ENCODE peak calls at places on chromosomes 12 and 14, in seven cellular contexts. One of them, this sample, is unnamed.
A peak's percentile ranks its signal among the peaks of the same experiment; 100 is the strongest.

GRCh38 chr14:86038401-86038985 is 508.5 kb downstream of the FLRT2 start:
- DNase-seq in GM19239: peak; percentile 9
- DNase-seq in activated naive CD8-positive, alpha-beta T cell treated with anti-CD3 and anti-CD28 coated beads, Interleukin-2, amount 10 ng/mL, durations not matched to agents 7 days and 5 days: peak; percentile 41
- DNase-seq in NCI-H774: no peak
- DNase-seq in C1 segment of cervical spinal cord: no peak
- DNase-seq in fibroblast of mammary gland: peak; percentile 65
- DNase-seq in mesendoderm: peak; percentile 83
- DNase-seq in this sample: no peak

GRCh38 chr12:12684375-12685106 is 11.4 kb downstream of the GPR19 start:
- DNase-seq in GM19239: no peak
- DNase-seq in activated naive CD8-positive, alpha-beta T cell treated with anti-CD3 and anti-CD28 coated beads, Interleukin-2, amount 10 ng/mL, durations not matched to agents 7 days and 5 days: no peak
- DNase-seq in NCI-H774: peak; percentile 63
- DNase-seq in C1 segment of cervical spinal cord: no peak
- DNase-seq in fibroblast of mammary gland: peak; percentile 52
- DNase-seq in mesendoderm: peak; percentile 99
- DNase-seq in this sample: peak; percentile 90

GRCh38 chr12:104478396-104479140 is 21.8 kb downstream of the CHST11 start:
- DNase-seq in GM19239: no peak
- DNase-seq in activated naive CD8-positive, alpha-beta T cell treated with anti-CD3 and anti-CD28 coated beads, Interleukin-2, amount 10 ng/mL, durations not matched to agents 7 days and 5 days: peak; percentile 43
- DNase-seq in NCI-H774: no peak
- DNase-seq in C1 segment of cervical spinal cord: no peak
- DNase-seq in fibroblast of mammary gland: no peak
- DNase-seq in mesendoderm: no peak
- DNase-seq in this sample: no peak

GRCh38 chr12:124583854-124584253 is 16.4 kb upstream of the NCOR2 start:
- DNase-seq in GM19239: no peak
- DNase-seq in activated naive CD8-positive, alpha-beta T cell treated with anti-CD3 and anti-CD28 coated beads, Interleukin-2, amount 10 ng/mL, durations not matched to agents 7 days and 5 days: no peak
- DNase-seq in NCI-H774: no peak
- DNase-seq in C1 segment of cervical spinal cord: no peak
- DNase-seq in fibroblast of mammary gland: no peak
- DNase-seq in mesendoderm: peak; percentile 44
- DNase-seq in this sample: no peak

GRCh38 chr12:112368856-112369255 is 13.4 kb downstream of the HECTD4 start:
- DNase-seq in GM19239: no peak
- DNase-seq in activated naive CD8-positive, alpha-beta T cell treated with anti-CD3 and anti-CD28 coated beads, Interleukin-2, amount 10 ng/mL, durations not matched to agents 7 days and 5 days: no peak
- DNase-seq in NCI-H774: no peak
- DNase-seq in C1 segment of cervical spinal cord: no peak
- DNase-seq in fibroblast of mammary gland: no peak
- DNase-seq in mesendoderm: no peak
- DNase-seq in this sample: no peak

GRCh38 chr14:64692597-64693350 is 11.4 kb upstream of the PLEKHG3 start:
- DNase-seq in GM19239: no peak
- DNase-seq in activated naive CD8-positive, alpha-beta T cell treated with anti-CD3 and anti-CD28 coated beads, Interleukin-2, amount 10 ng/mL, durations not matched to agents 7 days and 5 days: no peak
- DNase-seq in NCI-H774: no peak
- DNase-seq in C1 segment of cervical spinal cord: no peak
- DNase-seq in fibroblast of mammary gland: no peak
- DNase-seq in mesendoderm: no peak
- DNase-seq in this sample: no peak

GRCh38 chr12:69000069-69000468 is 67.1 kb upstream of the CPM start:
- DNase-seq in GM19239: no peak
- DNase-seq in activated naive CD8-positive, alpha-beta T cell treated with anti-CD3 and anti-CD28 coated beads, Interleukin-2, amount 10 ng/mL, durations not matched to agents 7 days and 5 days: no peak
- DNase-seq in NCI-H774: no peak
- DNase-seq in C1 segment of cervical spinal cord: no peak
- DNase-seq in fibroblast of mammary gland: peak; percentile 34
- DNase-seq in mesendoderm: no peak
- DNase-seq in this sample: no peak

GRCh38 chr12:54509660-54510059 is 12.1 kb downstream of the NCKAP1L start:
- DNase-seq in GM19239: no peak
- DNase-seq in activated naive CD8-positive, alpha-beta T cell treated with anti-CD3 and anti-CD28 coated beads, Interleukin-2, amount 10 ng/mL, durations not matched to agents 7 days and 5 days: no peak
- DNase-seq in NCI-H774: no peak
- DNase-seq in C1 segment of cervical spinal cord: no peak
- DNase-seq in fibroblast of mammary gland: no peak
- DNase-seq in mesendoderm: peak; percentile 18
- DNase-seq in this sample: no peak

GRCh38 chr12:105331805-105332251 is 1.3 kb downstream of the C12orf75 start:
- DNase-seq in GM19239: no peak
- DNase-seq in activated naive CD8-positive, alpha-beta T cell treated with anti-CD3 and anti-CD28 coated beads, Interleukin-2, amount 10 ng/mL, durations not matched to agents 7 days and 5 days: peak; percentile 42
- DNase-seq in NCI-H774: no peak
- DNase-seq in C1 segment of cervical spinal cord: no peak
- DNase-seq in fibroblast of mammary gland: no peak
- DNase-seq in mesendoderm: peak; percentile 54
- DNase-seq in this sample: no peak

GRCh38 chr14:54329082-54329695 is 67.6 kb upstream of the CDKN3 start:
- DNase-seq in GM19239: peak; percentile 28
- DNase-seq in activated naive CD8-positive, alpha-beta T cell treated with anti-CD3 and anti-CD28 coated beads, Interleukin-2, amount 10 ng/mL, durations not matched to agents 7 days and 5 days: no peak
- DNase-seq in NCI-H774: peak; percentile 7
- DNase-seq in C1 segment of cervical spinal cord: no peak
- DNase-seq in fibroblast of mammary gland: peak; percentile 68
- DNase-seq in mesendoderm: peak; percentile 96
- DNase-seq in this sample: peak; percentile 50

GRCh38 chr12:22046968-22047390 is 961 bp downstream of the CMAS start:
- DNase-seq in GM19239: peak; percentile 19
- DNase-seq in activated naive CD8-positive, alpha-beta T cell treated with anti-CD3 and anti-CD28 coated beads, Interleukin-2, amount 10 ng/mL, durations not matched to agents 7 days and 5 days: no peak
- DNase-seq in NCI-H774: no peak
- DNase-seq in C1 segment of cervical spinal cord: no peak
- DNase-seq in fibroblast of mammary gland: peak; percentile 31
- DNase-seq in mesendoderm: no peak
- DNase-seq in this sample: no peak

GRCh38 chr12:95096378-95096777 is 23.0 kb upstream of the NR2C1 start:
- DNase-seq in GM19239: no peak
- DNase-seq in activated naive CD8-positive, alpha-beta T cell treated with anti-CD3 and anti-CD28 coated beads, Interleukin-2, amount 10 ng/mL, durations not matched to agents 7 days and 5 days: no peak
- DNase-seq in NCI-H774: no peak
- DNase-seq in C1 segment of cervical spinal cord: no peak
- DNase-seq in fibroblast of mammary gland: no peak
- DNase-seq in mesendoderm: no peak
- DNase-seq in this sample: no peak

GRCh38 chr12:49296836-49297694 is 2.1 kb downstream of the PRPH start:
- DNase-seq in GM19239: no peak
- DNase-seq in activated naive CD8-positive, alpha-beta T cell treated with anti-CD3 and anti-CD28 coated beads, Interleukin-2, amount 10 ng/mL, durations not matched to agents 7 days and 5 days: peak; percentile 57
- DNase-seq in NCI-H774: peak; percentile 65
- DNase-seq in C1 segment of cervical spinal cord: no peak
- DNase-seq in fibroblast of mammary gland: no peak
- DNase-seq in mesendoderm: peak; percentile 82
- DNase-seq in this sample: peak; percentile 35

GRCh38 chr12:75505706-75506312 is 5.6 kb downstream of the KRR1 start:
- DNase-seq in GM19239: no peak
- DNase-seq in activated naive CD8-positive, alpha-beta T cell treated with anti-CD3 and anti-CD28 coated beads, Interleukin-2, amount 10 ng/mL, durations not matched to agents 7 days and 5 days: no peak
- DNase-seq in NCI-H774: no peak
- DNase-seq in C1 segment of cervical spinal cord: no peak
- DNase-seq in fibroblast of mammary gland: peak; percentile 57
- DNase-seq in mesendoderm: no peak
- DNase-seq in this sample: no peak

GRCh38 chr14:77965919-77966435 is 166.1 kb downstream of the ADCK1 start:
- DNase-seq in GM19239: peak; percentile 45
- DNase-seq in activated naive CD8-positive, alpha-beta T cell treated with anti-CD3 and anti-CD28 coated beads, Interleukin-2, amount 10 ng/mL, durations not matched to agents 7 days and 5 days: peak; percentile 58
- DNase-seq in NCI-H774: peak; percentile 24
- DNase-seq in C1 segment of cervical spinal cord: no peak
- DNase-seq in fibroblast of mammary gland: peak; percentile 37
- DNase-seq in mesendoderm: peak; percentile 66
- DNase-seq in this sample: peak; percentile 40

GRCh38 chr12:75704664-75705063 is 193.3 kb upstream of the KRR1 start:
- DNase-seq in GM19239: no peak
- DNase-seq in activated naive CD8-positive, alpha-beta T cell treated with anti-CD3 and anti-CD28 coated beads, Interleukin-2, amount 10 ng/mL, durations not matched to agents 7 days and 5 days: no peak
- DNase-seq in NCI-H774: no peak
- DNase-seq in C1 segment of cervical spinal cord: no peak
- DNase-seq in fibroblast of mammary gland: peak; percentile 49
- DNase-seq in mesendoderm: no peak
- DNase-seq in this sample: peak; percentile 79

GRCh38 chr14:77018785-77019184 is 9.7 kb downstream of the IRF2BPL start:
- DNase-seq in GM19239: no peak
- DNase-seq in activated naive CD8-positive, alpha-beta T cell treated with anti-CD3 and anti-CD28 coated beads, Interleukin-2, amount 10 ng/mL, durations not matched to agents 7 days and 5 days: no peak
- DNase-seq in NCI-H774: no peak
- DNase-seq in C1 segment of cervical spinal cord: no peak
- DNase-seq in fibroblast of mammary gland: no peak
- DNase-seq in mesendoderm: no peak
- DNase-seq in this sample: no peak

GRCh38 chr12:53937099-53937498 is 1.5 kb upstream of the HOXC13 start:
- DNase-seq in GM19239: no peak
- DNase-seq in activated naive CD8-positive, alpha-beta T cell treated with anti-CD3 and anti-CD28 coated beads, Interleukin-2, amount 10 ng/mL, durations not matched to agents 7 days and 5 days: no peak
- DNase-seq in NCI-H774: no peak
- DNase-seq in C1 segment of cervical spinal cord: no peak
- DNase-seq in fibroblast of mammary gland: no peak
- DNase-seq in mesendoderm: no peak
- DNase-seq in this sample: no peak

This sample was measured in NCI-H2029.